ENCODE peak calls at places on chromosomes 3 and 15, in ten cellular contexts. E is cardiac muscle cell, D is fibroblast of mammary gland, V is skeletal muscle cell, G is astrocyte of the spinal cord, R is Peyer's patch, O is mesendoderm, B is AG10803, T is MM.1S, Z is adrenal gland. N is an unnamed sample.

GRCh38 chr3:69197922-69198540 is 75.6 kb upstream of the LMOD3 start:
- DNase-seq in B (no peak), V (no peak), Z (no peak), O (no peak), R (peak; percentile 75), E (no peak), D (no peak), G (no peak), T (no peak), N (no peak)

GRCh38 chr3:6062226-6063187 is 798.4 kb upstream of the GRM7 start:
- DNase-seq in Z (no peak), T (no peak), V (no peak), O (peak; percentile 85), R (no peak), G (no peak), B (no peak), E (no peak), D (no peak), N (no peak)

GRCh38 chr3:194682189-194682588 is 3.5 kb upstream of the FAM43A start:
- DNase-seq in O (no peak), Z (no peak), D (no peak), E (no peak), V (no peak), R (no peak), G (no peak), T (peak; percentile 5), B (no peak), N (no peak)

GRCh38 chr15:81222007-81222406 is 25.3 kb downstream of the IL16 start:
- DNase-seq in V (no peak), Z (no peak), T (no peak), B (no peak), D (no peak), G (no peak), R (no peak), O (no peak), E (no peak), N (no peak)

GRCh38 chr15:98860647-98861041 is 146.9 kb downstream of the PGPEP1L start:
- DNase-seq in V (no peak), E (no peak), G (no peak), O (no peak), Z (no peak), D (no peak), B (no peak), T (peak; percentile 48), R (no peak), N (no peak)

GRCh38 chr3:111846717-111847116 is 12.3 kb upstream of the PHLDB2 start:
- DNase-seq in D (peak; percentile 92), Z (no peak), B (peak; percentile 93), T (no peak), V (peak; percentile 62), G (peak; percentile 55), E (no peak), R (no peak), O (no peak), N (peak; percentile 95)

GRCh38 chr15:73296621-73297353 is 72.0 kb downstream of the HCN4 start:
- DNase-seq in V (no peak), T (no peak), B (no peak), R (no peak), D (no peak), O (peak; percentile 11), G (no peak), E (no peak), Z (no peak), N (no peak)

GRCh38 chr3:51876186-51876585 is 785 bp upstream of the IQCF5 start:
- DNase-seq in E (no peak), Z (no peak), B (no peak), O (peak; percentile 38), R (no peak), T (no peak), G (no peak), V (no peak), D (no peak), N (no peak)

GRCh38 chr15:91857772-91858171 is 4.3 kb downstream of the SLCO3A1 start:
- DNase-seq in Z (no peak), V (no peak), D (no peak), B (no peak), G (no peak), R (no peak), E (no peak), T (peak; percentile 77), O (no peak), N (no peak)

GRCh38 chr3:59001675-59002074 is 48.1 kb downstream of the CFAP20DC start:
- DNase-seq in D (no peak), O (no peak), T (no peak), B (no peak), E (no peak), G (no peak), Z (no peak), V (no peak), R (no peak), N (no peak)

GRCh38 chr3:125116311-125117069 is 60.7 kb upstream of the HEG1 start:
- DNase-seq in Z (peak; percentile 62), O (peak; percentile 69), D (peak; percentile 80), V (peak; percentile 60), G (peak; percentile 82), B (peak; percentile 91), E (peak; percentile 26), R (no peak), T (no peak), N (peak; percentile 79)

GRCh38 chr3:152260026-152260425 is 8.7 kb upstream of the MBNL1 start:
- DNase-seq in O (no peak), E (no peak), B (no peak), Z (no peak), D (no peak), G (peak; percentile 45), T (no peak), V (no peak), R (no peak), N (no peak)

GRCh38 chr15:91849749-91850161 is 3.8 kb upstream of the SLCO3A1 start:
- DNase-seq in R (no peak), Z (no peak), E (peak; percentile 24), B (peak; percentile 62), T (peak; percentile 43), O (peak; percentile 62), V (no peak), D (peak; percentile 71), G (peak; percentile 57), N (peak; percentile 74)

GRCh38 chr3:172676208-172676920 is 34.5 kb downstream of the NCEH1 start:
- DNase-seq in R (no peak), D (no peak), E (no peak), G (no peak), T (no peak), B (no peak), Z (no peak), O (no peak), V (no peak), N (no peak)

GRCh38 chr3:172675371-172676193 is 35.3 kb downstream of the NCEH1 start:
- DNase-seq in O (peak; percentile 65), T (peak; percentile 69), E (peak; percentile 64), G (peak; percentile 71), D (peak; percentile 69), V (no peak), Z (no peak), R (no peak), B (peak; percentile 45), N (peak; percentile 63)

GRCh38 chr3:172678068-172678467 is 32.8 kb downstream of the NCEH1 start:
- DNase-seq in E (no peak), R (no peak), O (peak; percentile 44), Z (no peak), V (no peak), D (no peak), T (no peak), B (peak; percentile 24), G (peak; percentile 7), N (peak; percentile 52)

DNA sequence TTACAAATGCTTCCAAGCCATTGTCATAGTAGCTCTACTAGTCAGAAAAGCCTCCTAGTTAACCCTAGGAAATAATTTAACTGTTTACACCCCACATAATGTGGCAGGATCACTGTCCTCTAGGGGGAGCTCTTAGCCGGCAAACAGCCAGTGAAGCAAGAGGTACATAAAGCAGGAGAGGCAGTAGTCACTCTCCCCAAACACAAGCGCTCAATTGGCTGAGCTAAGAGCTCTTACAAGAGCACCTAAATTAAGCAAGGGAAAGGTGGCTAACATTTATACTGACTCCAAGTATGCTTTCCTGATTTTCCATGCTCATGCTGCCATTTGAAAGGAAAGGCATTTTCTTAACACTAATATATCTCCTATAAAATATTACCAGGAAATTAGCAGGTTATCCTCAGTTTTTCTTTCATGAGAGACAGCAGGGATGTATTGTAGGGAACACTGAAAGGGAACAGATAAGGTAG is 37.6 kb downstream of the NCEH1 start:
- DNase-seq in R (peak; percentile 84), E (peak; percentile 74), Z (peak; percentile 71), V (no peak), B (peak; percentile 79), G (peak; percentile 74), T (peak; percentile 70), O (peak; percentile 89), D (peak; percentile 84), N (peak; percentile 90)
- H3K4me3 ChIP-seq in R (no peak overlapping the region), E (no peak overlapping the region), Z (no peak overlapping the region), V (no peak overlapping the region), B (no peak overlapping the region), G (no peak overlapping the region), T (no peak overlapping the region), O (no peak overlapping the region), D (no peak overlapping the region), N (no peak overlapping the region)

GRCh38 chr3:57228734-57229505 is 1.4 kb downstream of the APPL1 start:
- DNase-seq in O (no peak), D (peak; percentile 86), Z (no peak), V (peak; percentile 12), B (peak; percentile 73), R (no peak), T (no peak), E (no peak), G (peak; percentile 45), N (peak; percentile 70)
- H3K4me3 ChIP-seq in O (peak overlapping the region; percentile 78), D (peak overlapping the region; percentile 89), Z (peak overlapping the region; percentile 85), V (peak overlapping the region; percentile 86), B (peak overlapping the region; percentile 81), R (peak overlapping the region; percentile 95), T (peak overlapping the region; percentile 91), E (peak overlapping the region; percentile 73), G (peak overlapping the region; percentile 84), N (peak overlapping the region; percentile 82)

DNA sequence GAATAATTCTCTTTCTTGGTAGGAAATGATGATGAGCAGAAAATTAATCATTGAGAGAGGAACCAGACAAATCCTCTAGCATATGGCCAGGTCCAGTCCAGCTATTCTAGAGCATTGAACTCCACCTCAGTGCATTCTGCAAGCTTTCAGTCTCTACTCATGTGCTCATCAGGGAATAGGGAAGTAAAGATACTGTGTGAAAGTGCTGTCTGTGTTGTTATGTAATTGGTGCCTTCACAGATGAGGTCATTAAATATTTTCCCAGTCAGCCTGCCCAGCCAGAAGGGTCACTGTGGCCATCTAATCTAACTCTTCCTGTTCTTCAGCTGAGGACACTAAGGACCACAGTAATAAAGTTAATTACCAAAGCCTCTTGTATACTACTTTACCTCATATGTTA is 28.2 kb downstream of the C3orf62 start:
- DNase-seq in Z (no peak), O (no peak), B (peak; percentile 40), T (peak; percentile 15), E (no peak), R (peak; percentile 44), G (no peak), V (no peak), D (peak; percentile 42), N (peak; percentile 79)
- H3K4me3 ChIP-seq in Z (no peak overlapping the region), O (no peak overlapping the region), B (no peak overlapping the region), T (peak overlapping the region; percentile 24), E (no peak overlapping the region), R (no peak overlapping the region), G (no peak overlapping the region), V (no peak overlapping the region), D (no peak overlapping the region), N (no peak overlapping the region)

DNA sequence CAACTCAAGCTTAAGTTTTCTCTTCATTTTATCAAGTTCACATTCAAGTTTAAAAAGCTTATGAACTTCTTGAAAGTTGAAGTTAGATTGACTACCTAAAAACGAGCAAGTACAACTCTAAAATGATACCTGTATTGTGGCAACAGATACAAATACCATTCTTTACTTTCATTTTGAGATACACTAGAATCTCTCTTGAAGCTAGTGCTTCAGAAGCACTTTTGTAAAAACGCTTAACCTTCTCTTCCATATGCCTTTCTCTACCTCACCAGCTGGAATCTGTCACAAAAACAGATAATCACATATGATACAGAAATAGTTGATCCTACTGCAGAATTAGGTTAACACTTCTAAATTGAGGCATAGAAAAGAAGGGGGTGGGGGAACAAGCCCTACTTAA is 1.6 kb downstream of the ATOSA start:
- DNase-seq in R (no peak), E (peak; percentile 3), B (no peak), Z (no peak), O (no peak), V (no peak), T (peak; percentile 65), D (no peak), G (no peak), N (no peak)
- H3K4me3 ChIP-seq in R (peak overlapping the region; percentile 96), E (peak overlapping the region; percentile 79), B (peak overlapping the region; percentile 84), Z (peak overlapping the region; percentile 94), O (no peak overlapping the region), V (peak overlapping the region; percentile 84), T (peak overlapping the region; percentile 92), D (peak overlapping the region; percentile 83), G (peak overlapping the region; percentile 90), N (peak overlapping the region; percentile 75)